ENCODE peak calls at places on chromosomes 3 and 15, in nine cellular contexts. U is AG10803; T is WTC11; D is G401; G is fibroblast of lung; C is cardiac muscle cell; Q is NCI-H460; R is activated CD4-positive, alpha-beta T cell treated with anti-CD3 and anti-CD28 coated beads for 48 hours; Y is T-helper 2 cell. J is an unnamed sample.

GRCh38 chr15:99123706-99124451 is 19.0 kb downstream of the SYNM start:
- DNase-seq in Q (peak; percentile 79), G (peak; percentile 95), D (peak; percentile 74), T (no peak), U (peak; percentile 97), R (no peak), C (peak; percentile 85), Y (no peak), J (no peak)

GRCh38 chr3:136920904-136921649 is 36.7 kb upstream of the IL20RB start:
- DNase-seq in D (no peak), T (no peak), Y (no peak), G (no peak), C (no peak), Q (no peak), U (no peak), R (no peak), J (no peak)

GRCh38 chr3:97952280-97952679 is 20.0 kb downstream of the RIOX2 start:
- DNase-seq in Y (no peak), U (peak; percentile 74), C (no peak), D (no peak), R (no peak), T (no peak), G (no peak), Q (no peak), J (no peak)

GRCh38 chr15:75073197-75073596 is 49.8 kb downstream of the PPCDC start:
- DNase-seq in U (no peak), R (no peak), G (no peak), Y (no peak), D (no peak), T (no peak), C (no peak), Q (no peak), J (no peak)

GRCh38 chr3:5258526-5258925 is 71.0 kb downstream of the EDEM1 start:
- DNase-seq in G (peak; percentile 49), R (no peak), C (no peak), Q (no peak), T (no peak), D (no peak), Y (no peak), U (no peak), J (no peak)

GRCh38 chr3:73399106-73399505 is 225.6 kb downstream of the PDZRN3 start:
- DNase-seq in G (no peak), R (no peak), U (no peak), C (no peak), Y (no peak), T (no peak), Q (no peak), D (no peak), J (no peak)

GRCh38 chr15:68479406-68479805 is 47.4 kb upstream of the ITGA11 start:
- DNase-seq in T (no peak), C (no peak), R (no peak), D (no peak), G (peak; percentile 97), Y (no peak), Q (no peak), U (peak; percentile 100), J (no peak)

GRCh38 chr3:195895900-195896360 is 12.4 kb downstream of the TNK2 start:
- DNase-seq in Q (no peak), Y (peak; percentile 53), R (peak; percentile 68), D (no peak), C (peak; percentile 51), G (no peak), U (no peak), T (peak; percentile 48), J (peak; percentile 74)

GRCh38 chr3:184620101-184620798 is 58.7 kb downstream of the EPHB3 start:
- DNase-seq in R (no peak), C (no peak), U (peak; percentile 20), T (no peak), G (peak; percentile 62), Y (no peak), D (no peak), Q (peak; percentile 26), J (no peak)

GRCh38 chr3:4036046-4036445 is 236.8 kb downstream of the LRRN1 start:
- DNase-seq in C (no peak), T (no peak), R (no peak), U (no peak), D (no peak), Q (no peak), G (no peak), Y (no peak), J (no peak)

GRCh38 chr3:175672119-175672689 is 813.1 kb downstream of the NAALADL2 start:
- DNase-seq in C (no peak), D (peak; percentile 12), U (peak; percentile 15), Q (peak; percentile 14), T (no peak), Y (no peak), G (peak; percentile 20), R (no peak), J (no peak)

GRCh38 chr15:92466834-92467233 is 73.2 kb downstream of the ST8SIA2 start:
- DNase-seq in R (no peak), T (no peak), Y (no peak), D (no peak), C (no peak), Q (no peak), G (no peak), U (no peak), J (no peak)

GRCh38 chr3:169939320-169939719 is 27.3 kb upstream of the SEC62 start:
- DNase-seq in Y (no peak), R (no peak), C (peak; percentile 36), Q (no peak), U (no peak), D (no peak), T (no peak), G (no peak), J (no peak)

GRCh38 chr3:145124886-145125285 is 1036.1 kb downstream of the PLOD2 start:
- DNase-seq in Q (no peak), T (no peak), Y (no peak), U (no peak), D (no peak), C (no peak), R (no peak), G (no peak), J (no peak)

GRCh38 chr15:61768131-61768530 is 292.1 kb downstream of the VPS13C start:
- DNase-seq in R (no peak), U (no peak), G (no peak), D (no peak), C (no peak), Q (no peak), Y (no peak), T (no peak), J (no peak)

GRCh38 chr15:89028036-89028435 is 60.2 kb upstream of the ABHD2 start:
- DNase-seq in D (no peak), R (no peak), C (no peak), T (no peak), G (no peak), U (no peak), Y (no peak), Q (no peak), J (no peak)

GRCh38 chr3:8712871-8713360 is 20.7 kb upstream of the CAV3 start:
- DNase-seq in C (no peak), T (no peak), Q (no peak), U (peak; percentile 30), D (no peak), R (no peak), Y (no peak), G (no peak), J (no peak)